ENCODE peak calls at places on chromosome 18, in ten cellular contexts. C, U, X, Z, T, B, P, H, A and R are unnamed samples. For H3K27me3, the result is how much of the 10 kb centered on the place peaks cover.

GRCh38 chr18:68944826-68945225 is 146.9 kb downstream of the CCDC102B start:
- DNase-seq in H (no peak), A (no peak), P (no peak), C (no peak), X (no peak), B (no peak), U (no peak), Z (no peak), T (no peak), R (no peak)

GRCh38 chr18:28823506-28824182 is 646.7 kb upstream of the CDH2 start:
- DNase-seq in C (no peak), T (no peak), H (no peak), X (no peak), U (no peak), Z (no peak), A (no peak), P (peak), B (no peak), R (no peak)

GRCh38 chr18:47558110-47558750 is 306.8 kb upstream of the SKOR2 start:
- DNase-seq in T (no peak), H (no peak), X (no peak), B (no peak), C (no peak), U (no peak), A (no peak), P (no peak), Z (peak), R (no peak)

GRCh38 chr18:26869640-26870039 is 4.1 kb upstream of the AQP4 start:
- DNase-seq in Z (no peak), X (no peak), H (no peak), C (no peak), A (no peak), P (no peak), U (no peak), B (no peak), T (no peak), R (no peak)

GRCh38 chr18:39586696-39587095 is 2021.1 kb upstream of the CELF4 start:
- DNase-seq in H (no peak), P (no peak), X (peak), A (no peak), T (no peak), C (no peak), U (no peak), Z (no peak), B (no peak), R (no peak)

GRCh38 chr18:23519725-23520124 is 16.4 kb downstream of the RMC1 start:
- DNase-seq in X (no peak), H (no peak), T (no peak), P (no peak), C (no peak), Z (no peak), A (no peak), B (no peak), U (no peak), R (no peak)

GRCh38 chr18:38606841-38607240 is 1041.2 kb upstream of the CELF4 start:
- DNase-seq in U (no peak), C (no peak), A (no peak), T (no peak), B (no peak), X (no peak), Z (no peak), P (no peak), H (no peak), R (no peak)

GRCh38 chr18:65214456-65214855 is 536.4 kb upstream of the CDH7 start:
- DNase-seq in H (no peak), A (no peak), C (no peak), Z (no peak), X (no peak), B (no peak), T (no peak), P (no peak), U (no peak), R (no peak)

GRCh38 chr18:31498450-31499156 is 626 bp downstream of the DSG2 start:
- DNase-seq in H (no peak), Z (no peak), P (no peak), B (no peak), U (no peak), C (peak), X (no peak), A (no peak), T (no peak), R (no peak)

GRCh38 chr18:54416459-54416858 is 58.8 kb downstream of the C18orf54 start:
- DNase-seq in H (no peak), U (no peak), X (peak), B (no peak), P (no peak), A (no peak), T (no peak), C (no peak), Z (no peak), R (no peak)

GRCh38 chr18:10838594-10838993 is 310.8 kb downstream of the PIEZO2 start:
- DNase-seq in H (no peak), B (no peak), U (no peak), A (no peak), C (no peak), X (peak), P (no peak), T (no peak), Z (peak), R (no peak)

GRCh38 chr18:78935406-78935805 is 44.2 kb upstream of the SALL3 start:
- DNase-seq in Z (no peak), X (no peak), A (no peak), B (no peak), U (no peak), C (no peak), T (no peak), P (no peak), H (no peak), R (no peak)

GRCh38 chr18:78936251-78937005 is 43.2 kb upstream of the SALL3 start:
- DNase-seq in P (no peak), X (no peak), H (no peak), U (no peak), T (no peak), B (no peak), C (no peak), Z (no peak), A (no peak), R (no peak)

GRCh38 chr18:78939734-78940260 is 39.8 kb upstream of the SALL3 start:
- DNase-seq in Z (no peak), B (no peak), P (no peak), H (no peak), U (no peak), X (no peak), C (no peak), T (no peak), A (no peak), R (no peak)

GRCh38 chr18:78937166-78937565 is 42.5 kb upstream of the SALL3 start:
- DNase-seq in X (no peak), T (no peak), A (no peak), B (no peak), Z (no peak), U (no peak), H (no peak), P (no peak), C (no peak), R (no peak)

DNA sequence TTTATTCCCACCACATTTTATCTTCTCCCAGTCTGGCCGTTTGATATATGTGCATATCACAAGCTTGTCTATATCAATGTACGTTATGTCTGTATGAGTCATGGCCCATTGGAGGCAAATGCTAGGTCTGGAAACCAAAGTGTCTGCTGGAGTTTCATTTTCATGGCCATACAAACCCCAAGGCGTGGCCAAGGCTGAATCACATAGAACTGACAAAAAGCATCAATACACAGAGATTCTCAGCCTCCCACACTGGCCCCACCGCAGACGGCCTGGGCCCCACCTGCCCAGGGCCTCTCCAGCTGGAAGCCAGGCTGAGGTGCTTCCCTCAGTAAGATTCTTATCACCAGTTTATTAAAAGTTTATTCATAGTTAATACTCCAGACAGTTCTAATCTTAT is 40.5 kb upstream of the SALL3 start:
- DNase-seq in H (no peak), U (no peak), X (no peak), C (no peak), Z (no peak), A (no peak), T (no peak), B (no peak), P (peak), R (no peak)
- H3K27me3 ChIP-seq in H (half or more), U (under half), X (under half), C (under half), Z (under half), A (under half), T (under half), B (under half), P (under half), R (under half)

DNA sequence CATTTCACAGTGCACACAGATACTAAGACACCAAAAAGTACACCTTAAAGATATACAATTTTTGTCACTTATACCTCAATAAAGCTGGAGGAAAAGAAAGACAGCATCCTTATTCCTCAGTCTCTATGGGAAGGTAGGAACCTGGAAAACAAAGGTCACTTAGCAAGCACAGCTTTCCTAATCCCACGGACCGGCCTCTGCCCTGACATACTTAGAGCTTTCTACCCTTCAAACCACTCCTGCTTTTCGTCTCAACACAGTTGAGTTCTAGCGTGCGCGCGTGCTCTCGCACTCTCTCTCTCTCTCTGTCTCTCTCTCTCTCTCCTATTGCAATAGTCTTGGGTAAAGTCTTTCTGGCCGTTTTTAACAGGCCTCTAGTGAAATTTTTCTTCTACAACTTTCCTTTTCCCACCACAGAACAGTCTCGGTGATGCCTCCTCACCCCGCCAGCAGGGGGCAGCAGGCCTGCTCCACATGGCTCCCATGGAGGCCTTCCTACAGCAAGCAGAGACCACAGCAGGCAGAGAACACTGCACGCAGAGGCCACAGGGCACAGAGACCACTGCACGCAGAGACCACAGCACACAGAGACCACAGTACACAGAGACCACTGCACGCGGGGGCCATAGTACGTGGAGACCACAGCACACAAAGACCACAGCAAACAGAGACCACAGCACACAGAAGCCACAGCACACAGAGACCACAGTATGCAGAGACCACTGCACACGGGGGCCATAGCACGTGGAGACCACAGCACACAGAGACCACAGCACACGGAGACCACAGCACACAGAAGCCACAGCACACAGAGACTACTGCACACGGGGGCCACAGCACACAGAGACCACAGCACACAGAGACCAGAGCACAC is 106.9 kb downstream of the FBXO15 start:
- DNase-seq in U (no peak), B (peak), A (peak), T (no peak), H (peak), Z (peak), P (peak), X (no peak), C (peak), R (peak)
- TF ChIP-seq CTCF in U (peak), B (peak), A (peak), T (peak), H (peak), Z (peak), P (peak), X (peak), C (peak), R (peak)

GRCh38 chr18:37525302-37525585 is 40.4 kb downstream of the CELF4 start:
- DNase-seq in B (no peak), A (no peak), Z (no peak), C (no peak), X (no peak), T (no peak), H (no peak), P (no peak), U (no peak), R (no peak)
- H3K27me3 ChIP-seq in B (under half), A (under half), Z (under half), C (under half), X (under half), T (half or more), H (under half), P (under half), U (under half), R (under half)

DNA sequence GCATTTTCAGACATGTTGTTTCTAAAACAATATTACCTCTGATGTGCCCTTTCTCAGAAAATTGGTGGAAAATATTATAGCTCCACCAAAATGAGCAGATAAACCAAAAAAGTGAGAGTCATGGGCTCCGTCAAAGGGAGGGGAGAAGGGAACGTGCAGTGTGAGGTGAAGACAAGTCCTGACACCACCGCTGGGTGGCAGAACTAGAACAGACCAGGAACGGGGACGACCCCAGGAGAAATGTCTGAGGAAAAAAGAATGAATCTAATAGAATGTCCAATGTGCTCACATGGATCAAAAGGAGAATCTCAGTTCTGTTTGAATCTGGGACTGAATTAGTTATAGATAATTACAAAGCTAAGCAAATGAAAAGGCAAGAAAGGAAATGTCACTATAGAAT is 22.6 kb upstream of the BCL2 start:
- DNase-seq in C (peak), X (peak), H (no peak), T (no peak), A (no peak), Z (no peak), P (no peak), U (no peak), B (peak), R (peak)
- TF ChIP-seq CTCF in C (peak), X (peak), H (peak), T (peak), A (no peak), Z (peak), P (peak), U (peak), B (peak), R (peak)

DNA sequence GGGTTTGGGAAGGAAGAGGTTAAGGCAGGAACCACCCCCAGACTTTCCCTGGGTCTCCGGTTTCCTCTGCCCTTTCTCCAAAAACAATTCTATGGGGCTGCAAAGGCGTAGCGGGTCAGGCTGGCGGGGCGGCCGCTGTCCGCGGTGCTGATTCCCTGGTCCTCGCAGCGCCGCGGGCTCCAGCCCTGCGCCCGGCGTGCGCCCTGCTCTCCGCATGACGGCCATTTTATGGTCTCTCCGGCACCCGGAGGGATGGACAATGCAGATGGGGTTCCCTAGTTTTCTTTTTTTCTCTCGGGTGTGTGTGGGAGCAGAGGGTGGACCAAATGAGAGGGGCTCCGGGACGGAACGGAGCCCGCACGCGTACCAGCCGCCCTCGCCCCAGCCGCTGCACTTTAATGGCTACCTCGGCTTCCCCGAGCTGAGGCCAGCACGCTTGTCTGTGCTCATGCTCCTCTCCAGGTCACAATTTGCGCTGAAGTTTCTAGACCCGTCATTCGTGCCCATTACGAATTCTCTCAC is 1.6 kb downstream of the ST8SIA3 start:
- DNase-seq in H (no peak), B (peak), A (no peak), P (no peak), X (peak), U (peak), Z (no peak), T (peak), C (peak), R (peak)
- H3K27me3 ChIP-seq in H (under half), B (under half), A (under half), P (under half), X (under half), U (under half), Z (under half), T (half or more), C (under half), R (under half)

GRCh38 chr18:59056706-59057492 is 82.8 kb upstream of the SEC11C start:
- DNase-seq in B (peak), C (peak), A (peak), U (peak), X (peak), P (peak), H (peak), Z (peak), T (peak), R (peak)

GRCh38 chr18:59054892-59055291 is 84.8 kb upstream of the SEC11C start:
- DNase-seq in Z (no peak), T (no peak), U (no peak), A (peak), B (no peak), X (no peak), P (no peak), C (no peak), H (no peak), R (no peak)

GRCh38 chr18:59052965-59053960 is 86.4 kb upstream of the SEC11C start:
- DNase-seq in Z (no peak), C (no peak), U (no peak), H (no peak), T (no peak), B (no peak), X (no peak), A (peak), P (no peak), R (no peak)

GRCh38 chr18:59057493-59057795 is 82.2 kb upstream of the SEC11C start:
- DNase-seq in C (no peak), U (no peak), P (no peak), T (no peak), X (no peak), B (no peak), H (no peak), Z (no peak), A (no peak), R (no peak)

GRCh38 chr18:59055345-59056032 is 84.2 kb upstream of the SEC11C start:
- DNase-seq in A (no peak), C (no peak), H (no peak), T (no peak), B (peak), Z (no peak), P (no peak), U (no peak), X (peak), R (no peak)
- TF ChIP-seq CTCF in A (no peak), C (no peak), H (no peak), T (peak), B (peak), Z (no peak), P (no peak), U (peak), X (no peak), R (peak)

GRCh38 chr18:37391698-37392548 is 173.7 kb downstream of the CELF4 start:
- DNase-seq in A (no peak), P (peak), T (no peak), H (no peak), X (no peak), B (no peak), Z (peak), U (no peak), C (peak), R (no peak)
- H3K27me3 ChIP-seq in A (under half), P (under half), T (under half), H (under half), X (under half), B (under half), Z (under half), U (under half), C (under half), R (under half)